ENCODE peak calls at places on chromosomes 13 and 19, in six cellular contexts. Q is sciatic nerve; T is IMR-90; K is T-helper 2 cell; V is CD8-positive, alpha-beta memory T cell; G is hypothalamus. U is an unnamed sample.

GRCh38 chr13:78978381-78978998 is 319.5 kb upstream of the OBI1 start:
- DNase-seq in Q (no peak), T (peak; percentile 61), K (no peak), V (peak; percentile 28), G (no peak), U (peak; percentile 51)

GRCh38 chr19:33906578-33907335 is 110.1 kb downstream of the KCTD15 start:
- DNase-seq in Q (no peak), T (peak; percentile 2), K (no peak), V (no peak), G (no peak), U (no peak)

GRCh38 chr13:109233293-109233692 is 553.1 kb downstream of the IRS2 start:
- DNase-seq in Q (no peak), T (peak; percentile 22), K (no peak), V (no peak), G (no peak), U (no peak)

GRCh38 chr19:35112995-35113693 is 2.5 kb upstream of the FXYD3 start:
- DNase-seq in Q (no peak), T (no peak), K (no peak), V (no peak), G (no peak), U (no peak)

GRCh38 chr13:28056426-28056825 is 44.0 kb downstream of the FLT3 start:
- DNase-seq in Q (no peak), T (no peak), K (no peak), V (no peak), G (no peak), U (no peak)

GRCh38 chr13:52800856-52801255 is 47.6 kb downstream of the PCDH8 start:
- DNase-seq in Q (no peak), T (no peak), K (no peak), V (no peak), G (no peak), U (no peak)

GRCh38 chr13:36965767-36966166 is 33.4 kb downstream of the ALG5 start:
- DNase-seq in Q (no peak), T (peak; percentile 90), K (no peak), V (no peak), G (no peak), U (peak; percentile 87)

GRCh38 chr19:18672606-18673337 is 10.7 kb upstream of the CRTC1 start:
- DNase-seq in Q (no peak), T (peak; percentile 50), K (no peak), V (no peak), G (no peak), U (no peak)

GRCh38 chr13:57925250-57925649 is 293.7 kb downstream of the PCDH17 start:
- DNase-seq in Q (no peak), T (no peak), K (no peak), V (no peak), G (no peak), U (no peak)

GRCh38 chr13:24293761-24294160 is 15.6 kb upstream of the C1QTNF9 start:
- DNase-seq in Q (no peak), T (no peak), K (no peak), V (no peak), G (no peak), U (no peak)

GRCh38 chr13:79803939-79804487 is 323.1 kb downstream of the NDFIP2 start:
- DNase-seq in Q (no peak), T (no peak), K (no peak), V (no peak), G (no peak), U (no peak)

GRCh38 chr19:54484451-54484850 is 11.4 kb upstream of the CDC42EP5 start:
- DNase-seq in Q (no peak), T (no peak), K (no peak), V (no peak), G (no peak), U (no peak)

GRCh38 chr19:33430674-33431277 is 57.3 kb downstream of the CEBPG start:
- DNase-seq in Q (peak; percentile 80), T (peak; percentile 61), K (peak; percentile 42), V (peak; percentile 48), G (peak; percentile 45), U (peak; percentile 51)

GRCh38 chr19:50546527-50547221 is 21.6 kb downstream of the LRRC4B start:
- DNase-seq in Q (no peak), T (no peak), K (no peak), V (no peak), G (no peak), U (no peak)

GRCh38 chr13:114309086-114309485 is 5.2 kb upstream of the CHAMP1 start:
- DNase-seq in Q (no peak), T (no peak), K (no peak), V (no peak), G (no peak), U (no peak)

GRCh38 chr13:18952225-18953016 is 229.2 kb downstream of the TUBA3C start:
- DNase-seq in Q (no peak), T (no peak), K (no peak), V (no peak), G (no peak), U (no peak)

GRCh38 chr13:44936246-44936645 is 53.0 kb downstream of the NUFIP1 start:
- DNase-seq in Q (no peak), T (no peak), K (no peak), V (no peak), G (no peak), U (no peak)

GRCh38 chr13:58478858-58479257 is 847.3 kb downstream of the PCDH17 start:
- DNase-seq in Q (no peak), T (no peak), K (no peak), V (no peak), G (no peak), U (no peak)

GRCh38 chr19:510606-511100 is 3.4 kb downstream of the TPGS1 start:
- DNase-seq in Q (peak; percentile 79), T (peak; percentile 81), K (peak; percentile 89), V (peak; percentile 93), G (peak; percentile 10), U (peak; percentile 74)

GRCh38 chr13:28012383-28012782 is 23.9 kb upstream of the URAD start:
- DNase-seq in Q (no peak), T (peak; percentile 59), K (no peak), V (no peak), G (no peak), U (no peak)

GRCh38 chr19:39074205-39074692 is 9.9 kb upstream of the ACP7 start:
- DNase-seq in Q (no peak), T (no peak), K (no peak), V (no peak), G (no peak), U (no peak)

GRCh38 chr13:41915096-41915495 is 45.8 kb downstream of the VWA8 start:
- DNase-seq in Q (no peak), T (peak; percentile 45), K (no peak), V (no peak), G (no peak), U (no peak)

GRCh38 chr13:21124853-21125252 is 51.5 kb downstream of the SKA3 start:
- DNase-seq in Q (no peak), T (peak; percentile 63), K (no peak), V (no peak), G (no peak), U (peak; percentile 34)

GRCh38 chr13:85031771-85032170 is 767.4 kb downstream of the SLITRK6 start:
- DNase-seq in Q (no peak), T (no peak), K (no peak), V (no peak), G (no peak), U (no peak)

GRCh38 chr19:11400695-11401291 is 16.7 kb upstream of the EPOR start:
- DNase-seq in Q (no peak), T (no peak), K (no peak), V (no peak), G (no peak), U (no peak)

GRCh38 chr13:50236898-50237318 is 221.7 kb downstream of the KCNRG start:
- DNase-seq in Q (no peak), T (peak; percentile 5), K (no peak), V (no peak), G (no peak), U (no peak)

GRCh38 chr19:10553943-10554381 is 10.3 kb downstream of the ATG4D start:
- DNase-seq in Q (no peak), T (no peak), K (peak; percentile 84), V (peak; percentile 84), G (no peak), U (no peak)

GRCh38 chr19:16200038-16200775 is 2.5 kb downstream of the AP1M1 start:
- DNase-seq in Q (peak; percentile 56), T (peak; percentile 33), K (no peak), V (no peak), G (no peak), U (peak; percentile 20)

GRCh38 chr13:113748101-113748861 is 10.7 kb upstream of the TMEM255B start:
- DNase-seq in Q (no peak), T (no peak), K (no peak), V (no peak), G (no peak), U (no peak)

GRCh38 chr19:17805427-17805826 is 10.5 kb downstream of the B3GNT3 start:
- DNase-seq in Q (no peak), T (no peak), K (no peak), V (no peak), G (no peak), U (no peak)

GRCh38 chr19:37999309-38000213 is 92.6 kb downstream of the SIPA1L3 start:
- DNase-seq in Q (peak; percentile 80), T (peak; percentile 98), K (no peak), V (no peak), G (no peak), U (peak; percentile 99)

GRCh38 chr19:18736415-18737336 is 53.2 kb downstream of the CRTC1 start:
- DNase-seq in Q (no peak), T (no peak), K (no peak), V (no peak), G (no peak), U (no peak)